ENCODE peak calls at places on chromosome 19, in seven cellular contexts. One of them, this sample, is unnamed.

GRCh38 chr19:1826557-1827521 is 14.8 kb upstream of the ATP8B3 start:
- DNase-seq in stimulated activated naive CD8-positive, alpha-beta T cell treated with anti-CD3 and anti-CD28 coated beads, Interleukin-15, Interleukin-2, amounts not matched to agents 100 U/mL and 50 U/mL, for 24 hours: no peak
- DNase-seq in EH: no peak
- DNase-seq in upper lobe of right lung: no peak
- DNase-seq in choroid plexus epithelial cell: no peak
- DNase-seq in tibial nerve: no peak
- DNase-seq in left colon: no peak
- DNase-seq in this sample: no peak

GRCh38 chr19:1455336-1456120 is 5.6 kb downstream of the APC2 start:
- DNase-seq in stimulated activated naive CD8-positive, alpha-beta T cell treated with anti-CD3 and anti-CD28 coated beads, Interleukin-15, Interleukin-2, amounts not matched to agents 100 U/mL and 50 U/mL, for 24 hours: peak; percentile 71
- DNase-seq in EH: peak; percentile 72
- DNase-seq in upper lobe of right lung: no peak
- DNase-seq in choroid plexus epithelial cell: peak; percentile 47
- DNase-seq in tibial nerve: no peak
- DNase-seq in left colon: peak; percentile 84
- DNase-seq in this sample: no peak

GRCh38 chr19:35142531-35143230 is 374 bp upstream of the FXYD7 start:
- DNase-seq in stimulated activated naive CD8-positive, alpha-beta T cell treated with anti-CD3 and anti-CD28 coated beads, Interleukin-15, Interleukin-2, amounts not matched to agents 100 U/mL and 50 U/mL, for 24 hours: peak; percentile 79
- DNase-seq in EH: peak; percentile 33
- DNase-seq in upper lobe of right lung: peak; percentile 80
- DNase-seq in choroid plexus epithelial cell: peak; percentile 40
- DNase-seq in tibial nerve: no peak
- DNase-seq in left colon: peak; percentile 63
- DNase-seq in this sample: no peak

GRCh38 chr19:5536337-5536894 is 31.3 kb downstream of the TINCR start:
- DNase-seq in stimulated activated naive CD8-positive, alpha-beta T cell treated with anti-CD3 and anti-CD28 coated beads, Interleukin-15, Interleukin-2, amounts not matched to agents 100 U/mL and 50 U/mL, for 24 hours: no peak
- DNase-seq in EH: peak; percentile 67
- DNase-seq in upper lobe of right lung: peak; percentile 80
- DNase-seq in choroid plexus epithelial cell: peak; percentile 58
- DNase-seq in tibial nerve: no peak
- DNase-seq in left colon: no peak
- DNase-seq in this sample: no peak

GRCh38 chr19:41706741-41707501 is 1.5 kb upstream of the CEACAM5 start:
- DNase-seq in stimulated activated naive CD8-positive, alpha-beta T cell treated with anti-CD3 and anti-CD28 coated beads, Interleukin-15, Interleukin-2, amounts not matched to agents 100 U/mL and 50 U/mL, for 24 hours: peak; percentile 78
- DNase-seq in EH: peak; percentile 31
- DNase-seq in upper lobe of right lung: peak; percentile 87
- DNase-seq in choroid plexus epithelial cell: peak; percentile 39
- DNase-seq in tibial nerve: no peak
- DNase-seq in left colon: peak; percentile 88
- DNase-seq in this sample: peak; percentile 42

GRCh38 chr19:17681505-17682125 is 6.5 kb downstream of the UNC13A start:
- DNase-seq in stimulated activated naive CD8-positive, alpha-beta T cell treated with anti-CD3 and anti-CD28 coated beads, Interleukin-15, Interleukin-2, amounts not matched to agents 100 U/mL and 50 U/mL, for 24 hours: peak; percentile 59
- DNase-seq in EH: peak; percentile 65
- DNase-seq in upper lobe of right lung: no peak
- DNase-seq in choroid plexus epithelial cell: peak; percentile 49
- DNase-seq in tibial nerve: no peak
- DNase-seq in left colon: peak; percentile 13
- DNase-seq in this sample: no peak

GRCh38 chr19:48719263-48720171 is at the start of gene MAMSTR:
- DNase-seq in stimulated activated naive CD8-positive, alpha-beta T cell treated with anti-CD3 and anti-CD28 coated beads, Interleukin-15, Interleukin-2, amounts not matched to agents 100 U/mL and 50 U/mL, for 24 hours: no peak
- DNase-seq in EH: no peak
- DNase-seq in upper lobe of right lung: no peak
- DNase-seq in choroid plexus epithelial cell: no peak
- DNase-seq in tibial nerve: no peak
- DNase-seq in left colon: peak; percentile 36
- DNase-seq in this sample: no peak

GRCh38 chr19:46571495-46571894 is 29.6 kb upstream of the CALM3 start:
- DNase-seq in stimulated activated naive CD8-positive, alpha-beta T cell treated with anti-CD3 and anti-CD28 coated beads, Interleukin-15, Interleukin-2, amounts not matched to agents 100 U/mL and 50 U/mL, for 24 hours: peak; percentile 15
- DNase-seq in EH: peak; percentile 18
- DNase-seq in upper lobe of right lung: no peak
- DNase-seq in choroid plexus epithelial cell: peak; percentile 19
- DNase-seq in tibial nerve: no peak
- DNase-seq in left colon: no peak
- DNase-seq in this sample: no peak

GRCh38 chr19:4597975-4598671 is 38.6 kb upstream of the SEMA6B start:
- DNase-seq in stimulated activated naive CD8-positive, alpha-beta T cell treated with anti-CD3 and anti-CD28 coated beads, Interleukin-15, Interleukin-2, amounts not matched to agents 100 U/mL and 50 U/mL, for 24 hours: peak; percentile 61
- DNase-seq in EH: peak; percentile 51
- DNase-seq in upper lobe of right lung: no peak
- DNase-seq in choroid plexus epithelial cell: no peak
- DNase-seq in tibial nerve: no peak
- DNase-seq in left colon: peak; percentile 52
- DNase-seq in this sample: no peak